ENCODE peak calls at places on chromosomes 4 and X, in nine cellular contexts. S is HT1080, L is D341Med, V is NCI-H524, C is fibroblast of the conjunctiva, X is frontal cortex, U is RPMI7951, E is heart left ventricle, W is AG04449. J is an unnamed sample.

GRCh38 chrX:101450951-101451350 is 34.3 kb upstream of the ARMCX4 start:
- DNase-seq in L (no peak), S (peak; percentile 2), C (no peak), E (peak; percentile 37), X (no peak), V (no peak), W (no peak), U (no peak), J (peak; percentile 18)

GRCh38 chrX:10598540-10598939 is 21.8 kb downstream of the MID1 start:
- DNase-seq in E (peak; percentile 16), C (no peak), W (no peak), S (no peak), V (peak; percentile 70), L (no peak), X (no peak), U (no peak), J (no peak)

GRCh38 chrX:38879631-38880220 is 78.5 kb downstream of the MID1IP1 start:
- DNase-seq in S (peak; percentile 39), W (no peak), U (no peak), E (peak; percentile 14), C (no peak), L (no peak), V (no peak), X (no peak), J (no peak)

GRCh38 chr4:37675587-37676290 is 10.4 kb downstream of the RELL1 start:
- DNase-seq in S (no peak), E (no peak), W (no peak), U (no peak), C (no peak), V (no peak), L (no peak), X (no peak), J (no peak)

GRCh38 chrX:18985186-18985435 is 1.2 kb upstream of the PHKA2 start:
- DNase-seq in S (peak; percentile 4), C (no peak), E (no peak), V (no peak), W (no peak), X (no peak), L (no peak), U (no peak), J (no peak)

GRCh38 chr4:165379662-165380061 is 854 bp downstream of the CPE start:
- DNase-seq in V (peak; percentile 48), S (no peak), U (no peak), C (no peak), E (peak; percentile 24), L (peak; percentile 50), X (no peak), W (no peak), J (no peak)

GRCh38 chr4:8846864-8847263 is 24.8 kb downstream of the HMX1 start:
- DNase-seq in S (no peak), U (no peak), L (peak; percentile 10), X (no peak), W (no peak), C (no peak), E (no peak), V (no peak), J (no peak)

GRCh38 chr4:146222313-146222712 is 8.0 kb downstream of the REELD1 start:
- DNase-seq in C (no peak), X (no peak), U (peak; percentile 79), V (no peak), E (no peak), S (peak; percentile 77), W (no peak), L (no peak), J (no peak)

GRCh38 chr4:111537861-111538260 is 607.4 kb upstream of the FAM241A start:
- DNase-seq in V (no peak), X (no peak), U (no peak), W (peak; percentile 69), C (no peak), E (no peak), L (no peak), S (no peak), J (no peak)

GRCh38 chrX:39895228-39896110 is 202.3 kb downstream of the BCOR start:
- DNase-seq in E (no peak), U (peak; percentile 92), W (no peak), L (no peak), V (no peak), X (no peak), C (no peak), S (peak; percentile 52), J (no peak)

GRCh38 chr4:100356172-100356571 is 161.7 kb downstream of the EMCN start:
- DNase-seq in U (no peak), S (peak; percentile 39), W (no peak), L (no peak), E (no peak), C (no peak), V (no peak), X (no peak), J (no peak)

GRCh38 chr4:93983133-93983532 is 154.6 kb downstream of the ATOH1 start:
- DNase-seq in E (no peak), L (no peak), W (no peak), C (no peak), V (no peak), S (no peak), X (no peak), U (no peak), J (no peak)

GRCh38 chr4:82691431-82691830 is 107.2 kb downstream of the SCD5 start:
- DNase-seq in L (no peak), S (no peak), W (no peak), C (no peak), X (no peak), V (no peak), E (no peak), U (no peak), J (no peak)

GRCh38 chrX:10047631-10048030 is 80.5 kb downstream of the CLDN34 start:
- DNase-seq in U (no peak), S (no peak), L (no peak), E (no peak), W (no peak), X (no peak), V (no peak), C (no peak), J (no peak)

GRCh38 chrX:72738396-72738795 is 24.3 kb upstream of the PHKA1 start:
- DNase-seq in S (no peak), L (no peak), V (peak; percentile 73), C (no peak), W (no peak), E (no peak), X (no peak), U (no peak), J (no peak)

GRCh38 chrX:21487832-21488231 is 113.6 kb downstream of the CNKSR2 start:
- DNase-seq in W (no peak), E (no peak), L (peak; percentile 4), V (peak; percentile 84), C (no peak), X (no peak), U (no peak), S (peak; percentile 27), J (peak; percentile 12)